ENCODE peak calls at places on chromosomes 6 and 20, in five cellular contexts. One of them, this sample, is unnamed.

GRCh38 chr6:2426561-2427340 is 181.3 kb upstream of the GMDS start:
- DNase-seq in coronary artery: no peak
- DNase-seq in upper lobe of right lung: no peak
- DNase-seq in mucosa of descending colon: no peak
- DNase-seq in esophagus squamous epithelium: no peak
- DNase-seq in this sample: no peak

GRCh38 chr6:44642870-44643522 is 255.5 kb downstream of the CDC5L start:
- DNase-seq in upper lobe of right lung: no peak
- DNase-seq in esophagus squamous epithelium: no peak
- DNase-seq in coronary artery: no peak
- DNase-seq in mucosa of descending colon: no peak
- DNase-seq in this sample: no peak

GRCh38 chr6:115891111-115891669 is 169.5 kb downstream of the FRK start:
- DNase-seq in esophagus squamous epithelium: no peak
- DNase-seq in mucosa of descending colon: no peak
- DNase-seq in upper lobe of right lung: no peak
- DNase-seq in coronary artery: no peak
- DNase-seq in this sample: peak

GRCh38 chr20:9147553-9148024 is 78.7 kb downstream of the PLCB4 start:
- DNase-seq in mucosa of descending colon: no peak
- DNase-seq in coronary artery: no peak
- DNase-seq in upper lobe of right lung: no peak
- DNase-seq in esophagus squamous epithelium: no peak
- DNase-seq in this sample: no peak

GRCh38 chr6:34791164-34791841 is 580 bp upstream of the BLTP3A start:
- DNase-seq in mucosa of descending colon: peak
- DNase-seq in coronary artery: peak
- DNase-seq in esophagus squamous epithelium: no peak
- DNase-seq in upper lobe of right lung: peak
- DNase-seq in this sample: peak

GRCh38 chr6:34223964-34224940 is 12.4 kb upstream of the HMGA1 start:
- DNase-seq in coronary artery: peak
- DNase-seq in upper lobe of right lung: peak
- DNase-seq in mucosa of descending colon: peak
- DNase-seq in esophagus squamous epithelium: peak
- DNase-seq in this sample: peak

GRCh38 chr6:19587238-19587942 is 249.8 kb upstream of the ID4 start:
- DNase-seq in upper lobe of right lung: no peak
- DNase-seq in esophagus squamous epithelium: no peak
- DNase-seq in mucosa of descending colon: no peak
- DNase-seq in coronary artery: no peak
- DNase-seq in this sample: no peak

GRCh38 chr6:161079566-161080262 is 88.1 kb downstream of the MAP3K4 start:
- DNase-seq in mucosa of descending colon: no peak
- DNase-seq in coronary artery: no peak
- DNase-seq in upper lobe of right lung: no peak
- DNase-seq in esophagus squamous epithelium: no peak
- DNase-seq in this sample: no peak

GRCh38 chr6:71077655-71078054 is 120.8 kb upstream of the B3GAT2 start:
- DNase-seq in mucosa of descending colon: no peak
- DNase-seq in esophagus squamous epithelium: no peak
- DNase-seq in upper lobe of right lung: no peak
- DNase-seq in coronary artery: no peak
- DNase-seq in this sample: no peak

GRCh38 chr6:92930212-92930611 is 489.1 kb downstream of the EPHA7 start:
- DNase-seq in coronary artery: no peak
- DNase-seq in esophagus squamous epithelium: no peak
- DNase-seq in upper lobe of right lung: no peak
- DNase-seq in mucosa of descending colon: no peak
- DNase-seq in this sample: no peak

GRCh38 chr20:50850721-50851286 is 55.9 kb downstream of the BCAS4 start:
- DNase-seq in mucosa of descending colon: no peak
- DNase-seq in esophagus squamous epithelium: no peak
- DNase-seq in coronary artery: no peak
- DNase-seq in upper lobe of right lung: no peak
- DNase-seq in this sample: no peak

GRCh38 chr6:157760589-157761330 is 62.3 kb upstream of the SNX9 start:
- DNase-seq in esophagus squamous epithelium: no peak
- DNase-seq in mucosa of descending colon: no peak
- DNase-seq in coronary artery: no peak
- DNase-seq in upper lobe of right lung: no peak
- DNase-seq in this sample: no peak

GRCh38 chr20:45905505-45906079 is 6.4 kb downstream of the PLTP start:
- DNase-seq in mucosa of descending colon: no peak
- DNase-seq in esophagus squamous epithelium: no peak
- DNase-seq in coronary artery: no peak
- DNase-seq in upper lobe of right lung: no peak
- DNase-seq in this sample: no peak

GRCh38 chr6:56399672-56400263 is 152.4 kb upstream of the COL21A1 start:
- DNase-seq in coronary artery: no peak
- DNase-seq in esophagus squamous epithelium: no peak
- DNase-seq in mucosa of descending colon: no peak
- DNase-seq in upper lobe of right lung: no peak
- DNase-seq in this sample: no peak

GRCh38 chr6:27810768-27811298 is 101.4 kb downstream of the OR2B2 start:
- DNase-seq in esophagus squamous epithelium: no peak
- DNase-seq in upper lobe of right lung: no peak
- DNase-seq in mucosa of descending colon: no peak
- DNase-seq in coronary artery: no peak
- DNase-seq in this sample: no peak

GRCh38 chr20:43065299-43065698 is 124.4 kb downstream of the PTPRT start:
- DNase-seq in esophagus squamous epithelium: no peak
- DNase-seq in mucosa of descending colon: no peak
- DNase-seq in coronary artery: no peak
- DNase-seq in upper lobe of right lung: no peak
- DNase-seq in this sample: no peak

GRCh38 chr20:57682184-57683038 is 27.4 kb downstream of the PMEPA1 start:
- DNase-seq in mucosa of descending colon: no peak
- DNase-seq in esophagus squamous epithelium: no peak
- DNase-seq in coronary artery: no peak
- DNase-seq in upper lobe of right lung: no peak
- DNase-seq in this sample: peak

GRCh38 chr6:1817033-1817761 is 207.5 kb downstream of the FOXC1 start:
- DNase-seq in esophagus squamous epithelium: no peak
- DNase-seq in mucosa of descending colon: no peak
- DNase-seq in coronary artery: no peak
- DNase-seq in upper lobe of right lung: no peak
- DNase-seq in this sample: no peak

GRCh38 chr6:70663881-70664466 is 3.7 kb upstream of the SMAP1 start:
- DNase-seq in coronary artery: no peak
- DNase-seq in esophagus squamous epithelium: no peak
- DNase-seq in upper lobe of right lung: no peak
- DNase-seq in mucosa of descending colon: no peak
- DNase-seq in this sample: no peak

GRCh38 chr6:154356690-154357089 is at the start of gene IPCEF1:
- DNase-seq in coronary artery: no peak
- DNase-seq in esophagus squamous epithelium: no peak
- DNase-seq in upper lobe of right lung: no peak
- DNase-seq in mucosa of descending colon: no peak
- DNase-seq in this sample: no peak

DNA sequence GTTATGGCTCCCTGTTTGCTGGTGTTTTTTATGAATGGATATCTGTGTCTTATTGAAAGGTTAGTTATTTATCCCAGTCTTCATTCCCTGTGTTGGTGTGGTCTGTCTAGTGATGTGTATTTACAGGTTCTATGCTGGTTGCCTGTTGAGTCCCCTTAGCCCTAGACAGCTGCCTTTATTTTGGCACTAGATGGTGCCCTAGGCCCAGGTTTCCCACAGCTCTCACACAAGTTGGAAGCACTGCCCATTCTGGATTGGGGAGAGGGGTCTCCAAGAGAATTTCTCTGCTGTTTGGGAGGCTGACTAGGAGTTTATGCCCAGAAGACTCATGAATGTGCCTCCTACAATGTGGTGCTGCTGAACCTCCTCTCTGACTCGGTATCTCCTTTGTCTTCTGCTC is 12.4 kb downstream of the GRM1 start:
- DNase-seq in upper lobe of right lung: no peak
- DNase-seq in mucosa of descending colon: no peak
- DNase-seq in esophagus squamous epithelium: no peak
- DNase-seq in coronary artery: no peak
- DNase-seq in this sample: no peak
- TF ChIP-seq CTCF in upper lobe of right lung: peak
- TF ChIP-seq CTCF in mucosa of descending colon: no peak
- TF ChIP-seq CTCF in esophagus squamous epithelium: no peak
- TF ChIP-seq CTCF in coronary artery: no peak
- TF ChIP-seq CTCF in this sample: peak

DNA sequence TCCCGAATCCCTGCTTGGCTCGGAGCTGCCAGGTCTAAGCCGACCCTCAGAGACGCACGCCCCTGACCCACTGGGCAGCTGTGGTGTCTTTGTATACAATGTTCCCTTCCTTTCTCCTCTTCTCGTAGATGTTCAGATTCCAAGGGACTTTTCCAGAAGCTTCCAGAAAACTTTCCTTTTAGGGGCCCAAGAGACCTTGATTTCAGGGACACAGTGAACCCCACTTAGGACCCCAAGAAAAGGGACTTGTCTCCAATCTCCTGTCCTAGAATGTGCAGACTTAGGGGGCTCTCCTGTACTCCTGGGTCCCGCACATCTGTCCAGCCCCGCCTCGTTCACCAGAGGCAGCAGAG is 103.5 kb downstream of the EDN3 start:
- DNase-seq in upper lobe of right lung: no peak
- DNase-seq in coronary artery: no peak
- DNase-seq in esophagus squamous epithelium: no peak
- DNase-seq in mucosa of descending colon: no peak
- DNase-seq in this sample: no peak
- H3K4me3 ChIP-seq in upper lobe of right lung: no peak
- H3K4me3 ChIP-seq in coronary artery: peak
- H3K4me3 ChIP-seq in esophagus squamous epithelium: no peak
- H3K4me3 ChIP-seq in mucosa of descending colon: no peak
- H3K4me3 ChIP-seq in this sample: no peak

GRCh38 chr20:37781626-37782025 is 87.8 kb downstream of the CTNNBL1 start:
- DNase-seq in mucosa of descending colon: no peak
- DNase-seq in coronary artery: no peak
- DNase-seq in esophagus squamous epithelium: no peak
- DNase-seq in upper lobe of right lung: no peak
- DNase-seq in this sample: no peak
- TF ChIP-seq CTCF in mucosa of descending colon: no peak
- TF ChIP-seq CTCF in coronary artery: no peak
- TF ChIP-seq CTCF in esophagus squamous epithelium: no peak
- TF ChIP-seq CTCF in upper lobe of right lung: no peak
- TF ChIP-seq CTCF in this sample: no peak

GRCh38 chr20:44394520-44395182 is 39.2 kb downstream of the HNF4A start:
- DNase-seq in mucosa of descending colon: no peak
- DNase-seq in upper lobe of right lung: no peak
- DNase-seq in esophagus squamous epithelium: no peak
- DNase-seq in coronary artery: no peak
- DNase-seq in this sample: no peak
- H3K4me3 ChIP-seq in mucosa of descending colon: no peak
- H3K4me3 ChIP-seq in upper lobe of right lung: no peak
- H3K4me3 ChIP-seq in esophagus squamous epithelium: no peak
- H3K4me3 ChIP-seq in coronary artery: no peak
- H3K4me3 ChIP-seq in this sample: no peak

DNA sequence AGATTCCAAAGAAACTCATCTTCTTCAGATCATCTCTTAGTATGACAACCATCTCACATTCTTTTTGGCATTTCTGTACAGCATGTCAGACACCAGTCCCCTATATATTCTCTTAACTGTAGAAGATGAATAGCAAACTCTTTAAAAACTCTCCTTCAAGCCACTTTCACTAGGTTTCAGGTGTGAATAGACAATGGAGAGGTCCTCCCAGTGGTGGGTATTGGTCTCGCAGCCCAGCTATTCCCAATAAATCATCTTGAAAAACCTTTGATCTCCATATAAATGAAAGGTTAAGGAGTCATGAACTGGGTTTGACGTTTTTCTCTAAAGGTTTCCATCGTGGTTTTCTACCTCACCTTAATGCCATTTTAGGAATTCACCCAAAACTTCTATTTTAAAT is 180.0 kb downstream of the GJA1 start:
- DNase-seq in mucosa of descending colon: no peak
- DNase-seq in upper lobe of right lung: no peak
- DNase-seq in coronary artery: no peak
- DNase-seq in esophagus squamous epithelium: no peak
- DNase-seq in this sample: no peak
- TF ChIP-seq CTCF in mucosa of descending colon: no peak
- TF ChIP-seq CTCF in upper lobe of right lung: no peak
- TF ChIP-seq CTCF in coronary artery: no peak
- TF ChIP-seq CTCF in esophagus squamous epithelium: no peak
- TF ChIP-seq CTCF in this sample: peak

DNA sequence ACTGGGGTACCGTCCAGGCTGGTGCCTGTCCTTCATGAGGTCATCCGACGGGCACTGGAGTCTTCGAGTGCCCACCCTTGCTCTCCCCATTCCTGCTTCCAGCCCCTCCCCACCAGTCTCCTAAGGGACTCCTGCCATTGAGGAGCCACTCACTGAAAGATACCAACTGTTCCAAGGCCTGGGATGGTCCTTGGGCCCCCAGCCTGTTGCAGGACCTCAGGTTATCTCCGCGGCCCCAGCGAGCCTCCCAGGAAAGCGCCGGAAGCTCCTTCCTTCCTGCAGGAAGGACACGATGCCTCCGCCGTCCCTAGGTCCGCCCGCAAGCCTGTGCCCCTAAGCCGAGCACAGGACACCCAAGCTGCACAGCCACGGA is 1.2 kb downstream of the NKAIN4 start:
- DNase-seq in coronary artery: no peak
- DNase-seq in upper lobe of right lung: no peak
- DNase-seq in mucosa of descending colon: no peak
- DNase-seq in esophagus squamous epithelium: no peak
- DNase-seq in this sample: no peak
- H3K4me3 ChIP-seq in coronary artery: peak
- H3K4me3 ChIP-seq in upper lobe of right lung: no peak
- H3K4me3 ChIP-seq in mucosa of descending colon: no peak
- H3K4me3 ChIP-seq in esophagus squamous epithelium: no peak
- H3K4me3 ChIP-seq in this sample: no peak

GRCh38 chr6:149929422-149929821 is 6.5 kb upstream of the RAET1G start:
- DNase-seq in mucosa of descending colon: no peak
- DNase-seq in esophagus squamous epithelium: no peak
- DNase-seq in upper lobe of right lung: no peak
- DNase-seq in coronary artery: peak
- DNase-seq in this sample: no peak
- TF ChIP-seq CTCF in mucosa of descending colon: no peak
- TF ChIP-seq CTCF in esophagus squamous epithelium: no peak
- TF ChIP-seq CTCF in upper lobe of right lung: peak
- TF ChIP-seq CTCF in coronary artery: no peak
- TF ChIP-seq CTCF in this sample: peak

DNA sequence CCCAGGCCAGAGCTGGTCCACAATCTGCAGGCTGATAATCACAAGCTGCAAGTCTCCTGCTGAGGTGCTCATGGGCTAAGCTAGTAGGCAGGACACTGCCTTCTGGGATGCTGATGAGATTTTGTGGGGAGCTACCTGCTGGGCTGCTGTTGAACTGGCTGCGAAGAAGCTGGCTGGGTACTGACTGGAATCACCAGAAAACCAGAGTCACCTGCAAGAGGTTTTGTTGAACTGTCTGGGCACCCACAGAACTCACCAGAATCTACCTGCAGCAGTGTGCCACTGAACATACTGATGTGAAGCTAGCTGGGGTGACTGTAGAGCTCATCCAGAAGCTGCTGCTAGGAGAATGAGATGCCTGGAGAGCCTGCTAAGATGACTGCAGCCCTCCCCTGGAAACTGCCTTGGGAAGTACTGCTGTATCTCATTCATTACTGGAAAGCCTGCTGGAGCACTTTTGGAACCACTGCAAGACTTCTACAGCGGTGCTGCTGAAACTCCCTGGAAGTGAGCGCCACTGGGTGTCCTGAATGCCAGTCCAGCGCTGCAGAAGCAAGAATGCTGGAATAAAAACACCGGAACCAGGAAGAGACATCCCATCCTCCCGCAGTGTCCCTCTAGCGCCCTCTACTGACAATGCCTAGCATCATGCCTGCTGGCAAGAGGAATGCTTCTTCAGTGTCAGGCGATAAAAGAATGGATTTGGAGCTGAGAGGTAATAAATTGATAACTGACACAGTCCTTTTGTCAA is 64.9 kb upstream of the ARHGAP18 start:
- DNase-seq in esophagus squamous epithelium: no peak
- DNase-seq in upper lobe of right lung: peak
- DNase-seq in mucosa of descending colon: no peak
- DNase-seq in coronary artery: no peak
- DNase-seq in this sample: peak
- H3K4me3 ChIP-seq in esophagus squamous epithelium: no peak
- H3K4me3 ChIP-seq in upper lobe of right lung: no peak
- H3K4me3 ChIP-seq in mucosa of descending colon: no peak
- H3K4me3 ChIP-seq in coronary artery: peak
- H3K4me3 ChIP-seq in this sample: no peak

This sample was measured in GM12864.